ENCODE peak calls at places on chromosomes 16 and 17, in seven cellular contexts. One of them, this sample, is unnamed.

GRCh38 chr16:67017810-67018488 is 11.0 kb upstream of the CBFB start:
- DNase-seq in H1: peak
- DNase-seq in NB4: peak
- DNase-seq in HCT116: peak
- DNase-seq in WTC11: peak
- DNase-seq in A549: peak
- DNase-seq in SK-N-SH: peak
- DNase-seq in this sample: peak

GRCh38 chr17:50180066-50180465 is 14.3 kb downstream of the SGCA start:
- DNase-seq in H1: no peak
- DNase-seq in NB4: no peak
- DNase-seq in HCT116: no peak
- DNase-seq in WTC11: no peak
- DNase-seq in A549: no peak
- DNase-seq in SK-N-SH: no peak
- DNase-seq in this sample: no peak

GRCh38 chr16:3573146-3573815 is 3.9 kb downstream of the NLRC3 start:
- DNase-seq in H1: no peak
- DNase-seq in NB4: no peak
- DNase-seq in HCT116: no peak
- DNase-seq in WTC11: no peak
- DNase-seq in A549: no peak
- DNase-seq in SK-N-SH: no peak
- DNase-seq in this sample: no peak

GRCh38 chr17:72175263-72175662 is 54.4 kb downstream of the SOX9 start:
- DNase-seq in H1: no peak
- DNase-seq in NB4: no peak
- DNase-seq in HCT116: no peak
- DNase-seq in WTC11: no peak
- DNase-seq in A549: no peak
- DNase-seq in SK-N-SH: no peak
- DNase-seq in this sample: no peak

GRCh38 chr16:47612711-47613110 is 151.6 kb downstream of the PHKB start:
- DNase-seq in H1: no peak
- DNase-seq in NB4: no peak
- DNase-seq in HCT116: no peak
- DNase-seq in WTC11: no peak
- DNase-seq in A549: no peak
- DNase-seq in SK-N-SH: no peak
- DNase-seq in this sample: no peak

GRCh38 chr17:80443916-80444708 is 29.1 kb downstream of the ENDOV start:
- DNase-seq in H1: peak
- DNase-seq in NB4: no peak
- DNase-seq in HCT116: no peak
- DNase-seq in WTC11: peak
- DNase-seq in A549: no peak
- DNase-seq in SK-N-SH: peak
- DNase-seq in this sample: no peak

GRCh38 chr17:41802961-41803682 is 8.6 kb downstream of the P3H4 start:
- DNase-seq in H1: no peak
- DNase-seq in NB4: no peak
- DNase-seq in HCT116: no peak
- DNase-seq in WTC11: no peak
- DNase-seq in A549: no peak
- DNase-seq in SK-N-SH: no peak
- DNase-seq in this sample: no peak

GRCh38 chr17:46795379-46795952 is 23.0 kb downstream of the WNT3 start:
- DNase-seq in H1: no peak
- DNase-seq in NB4: peak
- DNase-seq in HCT116: peak
- DNase-seq in WTC11: no peak
- DNase-seq in A549: peak
- DNase-seq in SK-N-SH: no peak
- DNase-seq in this sample: peak

GRCh38 chr17:67376509-67376891 is 581 bp upstream of the PITPNC1 start:
- DNase-seq in H1: no peak
- DNase-seq in NB4: peak
- DNase-seq in HCT116: no peak
- DNase-seq in WTC11: no peak
- DNase-seq in A549: no peak
- DNase-seq in SK-N-SH: no peak
- DNase-seq in this sample: no peak

GRCh38 chr17:45834471-45835396 is 9.9 kb upstream of the SPPL2C start:
- DNase-seq in H1: no peak
- DNase-seq in NB4: no peak
- DNase-seq in HCT116: no peak
- DNase-seq in WTC11: no peak
- DNase-seq in A549: peak
- DNase-seq in SK-N-SH: no peak
- DNase-seq in this sample: no peak

GRCh38 chr16:71885261-71885650 is 1.3 kb upstream of the ZNF821 start:
- DNase-seq in H1: no peak
- DNase-seq in NB4: peak
- DNase-seq in HCT116: no peak
- DNase-seq in WTC11: no peak
- DNase-seq in A549: no peak
- DNase-seq in SK-N-SH: no peak
- DNase-seq in this sample: no peak

GRCh38 chr17:47077576-47077975 is 98.5 kb upstream of the RPRML start:
- DNase-seq in H1: no peak
- DNase-seq in NB4: no peak
- DNase-seq in HCT116: no peak
- DNase-seq in WTC11: no peak
- DNase-seq in A549: no peak
- DNase-seq in SK-N-SH: no peak
- DNase-seq in this sample: no peak

GRCh38 chr17:17836818-17837379 is at the start of gene SREBF1:
- DNase-seq in H1: peak
- DNase-seq in NB4: peak
- DNase-seq in HCT116: no peak
- DNase-seq in WTC11: peak
- DNase-seq in A549: peak
- DNase-seq in SK-N-SH: peak
- DNase-seq in this sample: peak

GRCh38 chr17:8185580-8186445 is 4.2 kb downstream of the BORCS6 start:
- DNase-seq in H1: peak
- DNase-seq in NB4: peak
- DNase-seq in HCT116: no peak
- DNase-seq in WTC11: peak
- DNase-seq in A549: peak
- DNase-seq in SK-N-SH: peak
- DNase-seq in this sample: peak

GRCh38 chr17:7587420-7587786 is 2.5 kb downstream of the SOX15 start:
- DNase-seq in H1: no peak
- DNase-seq in NB4: no peak
- DNase-seq in HCT116: no peak
- DNase-seq in WTC11: no peak
- DNase-seq in A549: no peak
- DNase-seq in SK-N-SH: no peak
- DNase-seq in this sample: no peak

GRCh38 chr17:79851461-79851817 is 12.2 kb upstream of the CBX4 start:
- DNase-seq in H1: no peak
- DNase-seq in NB4: no peak
- DNase-seq in HCT116: peak
- DNase-seq in WTC11: no peak
- DNase-seq in A549: peak
- DNase-seq in SK-N-SH: no peak
- DNase-seq in this sample: no peak

GRCh38 chr16:12170103-12171025 is 193.8 kb downstream of the SNX29 start:
- DNase-seq in H1: no peak
- DNase-seq in NB4: no peak
- DNase-seq in HCT116: no peak
- DNase-seq in WTC11: no peak
- DNase-seq in A549: no peak
- DNase-seq in SK-N-SH: no peak
- DNase-seq in this sample: no peak

GRCh38 chr17:82334622-82335394 is 1.2 kb upstream of the SECTM1 start:
- DNase-seq in H1: no peak
- DNase-seq in NB4: peak
- DNase-seq in HCT116: no peak
- DNase-seq in WTC11: no peak
- DNase-seq in A549: no peak
- DNase-seq in SK-N-SH: no peak
- DNase-seq in this sample: no peak

GRCh38 chr16:64152010-64152767 is 969.7 kb downstream of the CDH11 start:
- DNase-seq in H1: no peak
- DNase-seq in NB4: no peak
- DNase-seq in HCT116: no peak
- DNase-seq in WTC11: no peak
- DNase-seq in A549: no peak
- DNase-seq in SK-N-SH: peak
- DNase-seq in this sample: no peak

DNA sequence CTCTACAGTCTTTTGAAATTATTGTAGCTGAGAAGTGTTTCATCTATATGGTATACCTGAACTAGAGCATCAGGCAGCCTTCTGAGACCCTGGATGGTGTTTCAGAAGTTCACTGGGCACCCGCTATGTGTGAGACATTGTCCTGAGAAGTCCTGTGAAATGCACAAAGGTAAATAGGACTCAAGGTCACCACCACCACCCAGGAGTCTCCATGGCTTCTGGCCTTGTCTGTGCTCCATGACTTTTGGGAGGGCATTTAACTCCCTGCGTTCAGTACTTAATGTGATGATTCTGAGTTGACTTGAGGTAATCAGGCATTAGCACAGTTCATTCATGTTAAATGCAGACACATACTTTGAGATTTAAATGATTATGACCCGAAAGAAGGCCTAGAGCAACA is 1.1 kb downstream of the MLYCD start:
- DNase-seq in H1: no peak
- DNase-seq in NB4: peak
- DNase-seq in HCT116: no peak
- DNase-seq in WTC11: no peak
- DNase-seq in A549: no peak
- DNase-seq in SK-N-SH: no peak
- DNase-seq in this sample: peak
- TF ChIP-seq MAX in H1: no peak
- TF ChIP-seq MAX in NB4: no peak
- TF ChIP-seq MAX in HCT116: no peak
- TF ChIP-seq MAX in WTC11: no peak
- TF ChIP-seq MAX in A549: no peak
- TF ChIP-seq MAX in SK-N-SH: no peak
- TF ChIP-seq MAX in this sample: no peak

GRCh38 chr17:6166492-6167179 is 96.5 kb downstream of the WSCD1 start:
- DNase-seq in H1: no peak
- DNase-seq in NB4: peak
- DNase-seq in HCT116: no peak
- DNase-seq in WTC11: no peak
- DNase-seq in A549: no peak
- DNase-seq in SK-N-SH: no peak
- DNase-seq in this sample: no peak
- TF ChIP-seq MAX in H1: no peak
- TF ChIP-seq MAX in NB4: no peak
- TF ChIP-seq MAX in HCT116: no peak
- TF ChIP-seq MAX in WTC11: no peak
- TF ChIP-seq MAX in A549: no peak
- TF ChIP-seq MAX in SK-N-SH: no peak
- TF ChIP-seq MAX in this sample: no peak

GRCh38 chr16:27728691-27729090 is 178.7 kb downstream of the KATNIP start:
- DNase-seq in H1: no peak
- DNase-seq in NB4: no peak
- DNase-seq in HCT116: no peak
- DNase-seq in WTC11: no peak
- DNase-seq in A549: no peak
- DNase-seq in SK-N-SH: no peak
- DNase-seq in this sample: no peak
- TF ChIP-seq MAX in H1: no peak
- TF ChIP-seq MAX in NB4: no peak
- TF ChIP-seq MAX in HCT116: no peak
- TF ChIP-seq MAX in WTC11: no peak
- TF ChIP-seq MAX in A549: no peak
- TF ChIP-seq MAX in SK-N-SH: no peak
- TF ChIP-seq MAX in this sample: no peak

DNA sequence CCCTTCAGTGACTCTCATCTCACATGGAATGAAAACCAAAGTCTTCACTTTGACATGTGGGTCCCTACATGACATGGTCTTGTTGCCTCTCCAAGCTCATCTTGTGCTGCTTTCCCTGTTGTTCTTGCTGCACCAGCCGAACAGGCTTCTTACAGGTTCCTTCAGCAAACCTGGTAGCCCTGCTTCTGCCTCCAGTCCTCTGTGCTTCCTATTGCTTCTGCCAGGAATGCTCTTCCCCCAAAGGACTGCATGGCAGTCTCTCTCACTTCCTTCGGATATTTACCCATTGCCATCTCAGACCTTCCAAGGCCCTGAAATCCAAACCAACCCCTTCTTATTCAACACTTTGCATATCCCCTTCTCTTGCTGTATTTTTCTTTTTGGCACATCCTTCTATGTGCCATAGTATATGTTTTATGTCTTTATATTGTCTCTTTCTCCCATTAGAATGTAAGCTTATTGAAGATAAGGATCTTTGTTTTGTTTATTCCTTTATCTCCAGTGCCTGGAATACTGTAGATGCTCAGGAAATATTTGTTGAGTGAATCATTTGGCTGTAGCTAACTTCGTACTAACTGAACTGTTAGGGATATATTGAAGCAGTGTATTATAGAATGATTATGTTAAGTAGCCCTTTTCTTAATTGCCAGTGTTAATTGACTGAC is 57.9 kb upstream of the SLC12A3 start:
- DNase-seq in H1: no peak
- DNase-seq in NB4: no peak
- DNase-seq in HCT116: no peak
- DNase-seq in WTC11: no peak
- DNase-seq in A549: peak
- DNase-seq in SK-N-SH: no peak
- DNase-seq in this sample: peak
- TF ChIP-seq MAX in H1: no peak
- TF ChIP-seq MAX in NB4: no peak
- TF ChIP-seq MAX in HCT116: no peak
- TF ChIP-seq MAX in WTC11: no peak
- TF ChIP-seq MAX in A549: peak
- TF ChIP-seq MAX in SK-N-SH: no peak
- TF ChIP-seq MAX in this sample: no peak

This sample was measured in HepG2.